ENCODE peak calls at places on chromosomes 16 and 17, in ten cellular contexts. E is NCI-H460; K is prostate gland; G is stimulated activated CD4-positive, alpha-beta T cell treated with anti-CD3 and anti-CD28 coated beads, Interleukin-15, amount 100 ng/mL, for 1 hour; N is GM23248; P is spleen; M is neuronal stem cell; B is NCI-H446 treated with DMSO at 0.1 percent for 48 hours; C is AML-193; I is stimulated activated naive B cell treated with anti-CD40 and anti-IgM and Interleukin-4, amounts not matched to agents 10 μg/mL and 1 μg/mL and 100 μg/mL, for 72 hours. Q is an unnamed sample.

GRCh38 chr17:43560461-43561427 is 14.6 kb upstream of the ETV4 start:
- DNase-seq in G (no peak), K (no peak), E (no peak), I (no peak), P (no peak), B (no peak), N (peak), C (no peak), M (no peak), Q (no peak)

GRCh38 chr16:48611329-48612137 is 1.6 kb upstream of the N4BP1 start:
- DNase-seq in P (peak), N (no peak), E (no peak), I (no peak), K (no peak), G (peak), C (no peak), M (no peak), B (no peak), Q (no peak)

GRCh38 chr16:11361751-11362742 is 16.8 kb downstream of the RMI2 start:
- DNase-seq in B (no peak), E (no peak), N (peak), I (peak), P (peak), G (no peak), M (no peak), C (peak), K (no peak), Q (no peak)

GRCh38 chr17:82933911-82934310 is 94.1 kb upstream of the ZNF750 start:
- DNase-seq in K (no peak), C (no peak), G (no peak), B (no peak), N (no peak), P (peak), M (no peak), E (no peak), I (no peak), Q (no peak)

GRCh38 chr17:27546624-27547300 is 84.2 kb upstream of the LGALS9 start:
- DNase-seq in G (no peak), I (peak), N (no peak), C (no peak), K (no peak), P (peak), B (no peak), E (no peak), M (no peak), Q (no peak)

GRCh38 chr16:1899641-1900451 is 18.4 kb downstream of the HS3ST6 start:
- DNase-seq in N (no peak), E (no peak), M (no peak), C (no peak), I (no peak), K (peak), P (no peak), G (no peak), B (no peak), Q (peak)

GRCh38 chr17:33871720-33872535 is 383.2 kb upstream of the CCL2 start:
- DNase-seq in K (no peak), C (no peak), N (peak), M (no peak), I (no peak), B (no peak), G (no peak), P (no peak), E (no peak), Q (no peak)

GRCh38 chr17:29563816-29564215 is 3.0 kb downstream of the ABHD15 start:
- DNase-seq in I (no peak), N (no peak), P (peak), M (no peak), K (no peak), E (no peak), C (no peak), G (no peak), B (no peak), Q (no peak)

GRCh38 chr16:50627419-50627818 is 53.7 kb downstream of the SNX20 start:
- DNase-seq in G (peak), M (no peak), B (peak), K (peak), I (peak), N (peak), C (no peak), P (no peak), E (no peak), Q (no peak)

GRCh38 chr16:87138316-87138715 is 178.9 kb downstream of the C16orf95 start:
- DNase-seq in M (no peak), I (no peak), P (peak), N (no peak), C (no peak), E (no peak), G (no peak), B (no peak), K (no peak), Q (no peak)

GRCh38 chr17:19249681-19250080 is 12.5 kb downstream of the EPN2 start:
- DNase-seq in P (no peak), G (no peak), I (no peak), B (no peak), C (no peak), N (peak), K (no peak), M (no peak), E (no peak), Q (no peak)

GRCh38 chr17:34225046-34225445 is 30.0 kb upstream of the CCL2 start:
- DNase-seq in C (no peak), B (no peak), N (no peak), I (no peak), G (no peak), P (no peak), M (no peak), K (no peak), E (no peak), Q (no peak)

GRCh38 chr17:76270770-76271668 is 5.9 kb downstream of the UBALD2 start:
- DNase-seq in E (no peak), B (no peak), M (no peak), K (no peak), N (no peak), G (no peak), I (no peak), P (peak), C (no peak), Q (no peak)

GRCh38 chr17:40714473-40714872 is 10.9 kb upstream of the KRT24 start:
- DNase-seq in I (no peak), B (no peak), P (no peak), G (no peak), K (no peak), E (no peak), M (no peak), C (no peak), N (peak), Q (no peak)

GRCh38 chr16:83891742-83892141 is 7.2 kb upstream of the MLYCD start:
- DNase-seq in K (no peak), N (peak), E (no peak), P (no peak), I (no peak), C (no peak), G (no peak), M (no peak), B (no peak), Q (no peak)

GRCh38 chr17:48037036-48037881 is at the start of gene COPZ2:
- DNase-seq in K (peak), G (peak), N (peak), P (peak), M (no peak), I (no peak), C (no peak), E (peak), B (no peak), Q (peak)

GRCh38 chr16:3646348-3646920 is 8.1 kb upstream of the DNASE1 start:
- DNase-seq in P (peak), G (no peak), E (no peak), N (no peak), K (peak), C (no peak), B (no peak), I (no peak), M (no peak), Q (peak)

GRCh38 chr16:54477766-54478165 is 191.2 kb upstream of the IRX3 start:
- DNase-seq in C (no peak), M (no peak), B (no peak), P (no peak), N (no peak), I (no peak), G (no peak), E (no peak), K (no peak), Q (no peak)

GRCh38 chr16:85286970-85287814 is 174.9 kb upstream of the CIBAR2 start:
- DNase-seq in E (no peak), K (no peak), I (no peak), N (peak), B (peak), P (no peak), M (no peak), C (no peak), G (no peak), Q (no peak)

GRCh38 chr17:49106366-49107210 is 26.0 kb upstream of the B4GALNT2 start:
- DNase-seq in G (no peak), K (no peak), P (no peak), M (no peak), C (no peak), B (no peak), N (peak), E (no peak), I (no peak), Q (no peak)

GRCh38 chr17:13647551-13647950 is 45.8 kb upstream of the HS3ST3A1 start:
- DNase-seq in K (no peak), N (peak), B (no peak), C (no peak), G (no peak), P (no peak), E (no peak), M (no peak), I (no peak), Q (no peak)

GRCh38 chr17:57595942-57596695 is 149.0 kb downstream of the CCDC182 start:
- DNase-seq in N (no peak), B (no peak), I (no peak), G (no peak), K (no peak), P (no peak), M (no peak), C (no peak), E (no peak), Q (no peak)

GRCh38 chr17:42895185-42895555 is 5.4 kb upstream of the G6PC1 start:
- DNase-seq in E (peak), M (no peak), B (peak), I (no peak), P (no peak), N (peak), K (peak), G (no peak), C (no peak), Q (peak)

GRCh38 chr17:68238488-68238887 is 9.4 kb upstream of the AMZ2 start:
- DNase-seq in G (no peak), M (no peak), I (no peak), P (no peak), N (no peak), B (no peak), C (no peak), E (no peak), K (no peak), Q (no peak)

GRCh38 chr16:4087099-4087885 is 28.9 kb downstream of the ADCY9 start:
- DNase-seq in G (no peak), I (no peak), P (no peak), N (no peak), M (no peak), B (no peak), K (no peak), E (no peak), C (no peak), Q (no peak)

GRCh38 chr17:34413443-34414076 is 50.5 kb upstream of the CCL1 start:
- DNase-seq in N (no peak), P (no peak), C (no peak), K (no peak), E (no peak), G (no peak), B (no peak), I (no peak), M (no peak), Q (no peak)

GRCh38 chr17:39979865-39980401 is 674 bp upstream of the PSMD3 start:
- DNase-seq in P (no peak), K (no peak), G (no peak), M (no peak), C (peak), N (peak), I (peak), B (no peak), E (no peak), Q (no peak)

GRCh38 chr16:64983983-64984382 is 137.9 kb downstream of the CDH11 start:
- DNase-seq in B (peak), M (peak), E (peak), K (no peak), I (no peak), G (no peak), P (no peak), C (no peak), N (peak), Q (peak)

GRCh38 chr16:79982356-79982755 is 381.8 kb upstream of the MAF start:
- DNase-seq in B (no peak), E (no peak), K (no peak), G (no peak), I (no peak), P (no peak), N (no peak), M (no peak), C (no peak), Q (no peak)

GRCh38 chr16:10937068-10937859 is 5.0 kb downstream of the DEXI start:
- DNase-seq in G (no peak), P (peak), C (no peak), N (peak), E (no peak), M (no peak), K (peak), B (no peak), I (no peak), Q (no peak)

GRCh38 chr16:86768231-86768791 is 190.0 kb downstream of the FOXL1 start:
- DNase-seq in K (no peak), M (no peak), E (no peak), P (no peak), G (no peak), C (no peak), N (peak), I (no peak), B (no peak), Q (no peak)